ENCODE peak calls at places on chromosome 16, in four cellular contexts. One of them, this sample, is unnamed.

GRCh38 chr16:69396187-69397061 is 10.6 kb upstream of the TERF2 start:
- DNase-seq in SK-N-SH: peak; percentile 68
- DNase-seq in HEK293T: peak; percentile 68
- DNase-seq in K562: peak; percentile 65
- DNase-seq in this sample: peak; percentile 99

GRCh38 chr16:87765473-87765775 is 362 bp downstream of the KLHDC4 start:
- DNase-seq in HEK293T: peak; percentile 37
- DNase-seq in SK-N-SH: peak; percentile 62
- DNase-seq in K562: peak; percentile 80
- DNase-seq in this sample: no peak

GRCh38 chr16:11800385-11800718 is 3.3 kb upstream of the ZC3H7A start:
- DNase-seq in SK-N-SH: no peak
- DNase-seq in HEK293T: no peak
- DNase-seq in K562: no peak
- DNase-seq in this sample: no peak

GRCh38 chr16:31710134-31710533 is 163.5 kb upstream of the ZNF267 start:
- DNase-seq in HEK293T: no peak
- DNase-seq in K562: no peak
- DNase-seq in SK-N-SH: no peak
- DNase-seq in this sample: no peak

GRCh38 chr16:70608516-70608915 is 37.8 kb upstream of the IL34 start:
- DNase-seq in K562: peak; percentile 13
- DNase-seq in SK-N-SH: no peak
- DNase-seq in HEK293T: no peak
- DNase-seq in this sample: no peak

GRCh38 chr16:17138801-17139200 is 332.0 kb downstream of the XYLT1 start:
- DNase-seq in K562: peak; percentile 65
- DNase-seq in HEK293T: peak; percentile 35
- DNase-seq in SK-N-SH: no peak
- DNase-seq in this sample: no peak

GRCh38 chr16:48287239-48287638 is 39.9 kb upstream of the ABCC11 start:
- DNase-seq in HEK293T: no peak
- DNase-seq in K562: no peak
- DNase-seq in SK-N-SH: no peak
- DNase-seq in this sample: no peak

GRCh38 chr16:86854058-86854621 is 275.8 kb downstream of the FOXL1 start:
- DNase-seq in K562: no peak
- DNase-seq in SK-N-SH: no peak
- DNase-seq in HEK293T: no peak
- DNase-seq in this sample: no peak

GRCh38 chr16:56279132-56279531 is 87.8 kb downstream of the GNAO1 start:
- DNase-seq in K562: no peak
- DNase-seq in HEK293T: no peak
- DNase-seq in SK-N-SH: no peak
- DNase-seq in this sample: no peak

GRCh38 chr16:26198221-26198620 is 506.5 kb downstream of the HS3ST4 start:
- DNase-seq in K562: no peak
- DNase-seq in HEK293T: no peak
- DNase-seq in SK-N-SH: no peak
- DNase-seq in this sample: no peak

GRCh38 chr16:48098472-48098871 is 57.3 kb downstream of the ABCC12 start:
- DNase-seq in HEK293T: no peak
- DNase-seq in K562: no peak
- DNase-seq in SK-N-SH: no peak
- DNase-seq in this sample: no peak

GRCh38 chr16:3101018-3101840 is 2.1 kb upstream of the ZSCAN10 start:
- DNase-seq in SK-N-SH: peak; percentile 70
- DNase-seq in HEK293T: peak; percentile 61
- DNase-seq in K562: peak; percentile 44
- DNase-seq in this sample: peak; percentile 65

GRCh38 chr16:83315271-83315670 is 492.5 kb upstream of the HSBP1 start:
- DNase-seq in HEK293T: no peak
- DNase-seq in K562: no peak
- DNase-seq in SK-N-SH: no peak
- DNase-seq in this sample: no peak

GRCh38 chr16:86072328-86073102 is 173.6 kb downstream of the IRF8 start:
- DNase-seq in HEK293T: peak; percentile 72
- DNase-seq in K562: peak; percentile 75
- DNase-seq in SK-N-SH: peak; percentile 72
- DNase-seq in this sample: peak; percentile 41

GRCh38 chr16:86462334-86463084 is 47.8 kb upstream of the FOXF1 start:
- DNase-seq in HEK293T: no peak
- DNase-seq in K562: no peak
- DNase-seq in SK-N-SH: no peak
- DNase-seq in this sample: no peak

GRCh38 chr16:86083382-86084002 is 184.5 kb downstream of the IRF8 start:
- DNase-seq in SK-N-SH: no peak
- DNase-seq in HEK293T: no peak
- DNase-seq in K562: no peak
- DNase-seq in this sample: no peak

GRCh38 chr16:3578610-3579551 is 1.7 kb upstream of the NLRC3 start:
- DNase-seq in SK-N-SH: no peak
- DNase-seq in K562: peak; percentile 73
- DNase-seq in HEK293T: no peak
- DNase-seq in this sample: no peak

GRCh38 chr16:66207139-66207863 is 159.2 kb upstream of the CDH5 start:
- DNase-seq in HEK293T: no peak
- DNase-seq in K562: no peak
- DNase-seq in SK-N-SH: no peak
- DNase-seq in this sample: no peak

GRCh38 chr16:83813818-83814653 is 6.3 kb downstream of the HSBP1 start:
- DNase-seq in K562: no peak
- DNase-seq in SK-N-SH: no peak
- DNase-seq in HEK293T: no peak
- DNase-seq in this sample: peak; percentile 73

GRCh38 chr16:56525154-56525720 is 5.4 kb upstream of the BBS2 start:
- DNase-seq in HEK293T: no peak
- DNase-seq in K562: no peak
- DNase-seq in SK-N-SH: peak; percentile 36
- DNase-seq in this sample: no peak

GRCh38 chr16:4360538-4361021 is 9.5 kb upstream of the PAM16 start:
- DNase-seq in K562: peak; percentile 79
- DNase-seq in HEK293T: no peak
- DNase-seq in SK-N-SH: peak; percentile 81
- DNase-seq in this sample: no peak

GRCh38 chr16:83967091-83967490 is 953 bp upstream of the NECAB2 start:
- DNase-seq in HEK293T: no peak
- DNase-seq in SK-N-SH: no peak
- DNase-seq in K562: no peak
- DNase-seq in this sample: no peak

GRCh38 chr16:75065149-75065807 is 51.3 kb downstream of the LDHD start:
- DNase-seq in K562: peak; percentile 51
- DNase-seq in HEK293T: no peak
- DNase-seq in SK-N-SH: no peak
- DNase-seq in this sample: no peak

GRCh38 chr16:75068632-75069031 is 47.9 kb downstream of the LDHD start:
- DNase-seq in K562: no peak
- DNase-seq in HEK293T: no peak
- DNase-seq in SK-N-SH: no peak
- DNase-seq in this sample: no peak

GRCh38 chr16:75068075-75068474 is 48.5 kb downstream of the LDHD start:
- DNase-seq in K562: no peak
- DNase-seq in HEK293T: no peak
- DNase-seq in SK-N-SH: no peak
- DNase-seq in this sample: no peak

GRCh38 chr16:75065808-75066149 is 50.8 kb downstream of the LDHD start:
- DNase-seq in HEK293T: no peak
- DNase-seq in SK-N-SH: no peak
- DNase-seq in K562: no peak
- DNase-seq in this sample: no peak

DNA sequence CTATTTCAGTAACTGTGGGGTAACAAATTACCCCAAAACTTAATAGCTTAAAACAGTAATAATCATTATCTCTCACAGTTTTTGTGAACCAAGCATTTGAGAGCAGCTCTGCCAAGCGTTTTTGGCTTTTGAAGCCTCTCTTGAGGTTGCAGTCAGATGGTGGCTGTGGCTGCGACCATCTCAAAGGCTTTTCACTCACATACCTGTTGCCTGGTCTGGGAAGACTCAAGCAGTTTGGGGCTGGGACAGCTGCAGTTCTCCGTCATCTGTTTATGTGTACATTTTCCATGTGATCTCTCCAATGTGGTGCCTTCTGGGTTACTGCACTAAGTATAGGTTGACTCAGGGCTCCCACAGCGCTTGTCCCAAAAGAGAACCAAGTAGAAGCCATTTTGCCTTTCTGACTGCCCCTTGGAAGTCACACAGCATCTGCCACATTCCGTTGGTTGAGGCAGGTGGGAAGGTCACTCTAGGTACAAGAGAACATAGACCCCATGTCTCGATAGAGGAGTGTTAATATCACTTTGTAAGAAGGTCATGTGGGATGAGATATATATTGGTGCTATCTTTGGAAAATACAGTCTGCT is 49.6 kb downstream of the LDHD start:
- DNase-seq in K562: no peak
- DNase-seq in SK-N-SH: no peak
- DNase-seq in HEK293T: no peak
- DNase-seq in this sample: no peak
- TF ChIP-seq FOXM1 in K562: no peak
- TF ChIP-seq FOXM1 in SK-N-SH: no peak
- TF ChIP-seq FOXM1 in HEK293T: no peak
- TF ChIP-seq FOXM1 in this sample: no peak

GRCh38 chr16:10744370-10745030 is 858 bp downstream of the NUBP1 start:
- DNase-seq in HEK293T: peak; percentile 12
- DNase-seq in SK-N-SH: peak; percentile 27
- DNase-seq in K562: no peak
- DNase-seq in this sample: no peak
- TF ChIP-seq FOXM1 in HEK293T: no peak
- TF ChIP-seq FOXM1 in SK-N-SH: no peak
- TF ChIP-seq FOXM1 in K562: no peak
- TF ChIP-seq FOXM1 in this sample: no peak

GRCh38 chr16:53052519-53053501 is at the start of gene CHD9NB:
- DNase-seq in SK-N-SH: peak; percentile 26
- DNase-seq in HEK293T: no peak
- DNase-seq in K562: no peak
- DNase-seq in this sample: peak; percentile 89
- TF ChIP-seq FOXM1 in SK-N-SH: no peak
- TF ChIP-seq FOXM1 in HEK293T: no peak
- TF ChIP-seq FOXM1 in K562: no peak
- TF ChIP-seq FOXM1 in this sample: no peak

GRCh38 chr16:1968146-1968953 is 1.7 kb downstream of the RNF151 start:
- DNase-seq in HEK293T: no peak
- DNase-seq in K562: no peak
- DNase-seq in SK-N-SH: no peak
- DNase-seq in this sample: no peak
- TF ChIP-seq FOXM1 in HEK293T: no peak
- TF ChIP-seq FOXM1 in K562: no peak
- TF ChIP-seq FOXM1 in SK-N-SH: no peak
- TF ChIP-seq FOXM1 in this sample: no peak

GRCh38 chr16:23836404-23837291 is 865 bp downstream of the PRKCB start:
- DNase-seq in HEK293T: peak; percentile 21
- DNase-seq in SK-N-SH: peak; percentile 55
- DNase-seq in K562: peak; percentile 72
- DNase-seq in this sample: no peak
- TF ChIP-seq FOXM1 in HEK293T: no peak
- TF ChIP-seq FOXM1 in SK-N-SH: no peak
- TF ChIP-seq FOXM1 in K562: no peak
- TF ChIP-seq FOXM1 in this sample: no peak

GRCh38 chr16:28195859-28196258 is 15.9 kb downstream of the XPO6 start:
- DNase-seq in K562: no peak
- DNase-seq in HEK293T: no peak
- DNase-seq in SK-N-SH: no peak
- DNase-seq in this sample: no peak

GRCh38 chr16:28196331-28196987 is 15.3 kb downstream of the XPO6 start:
- DNase-seq in SK-N-SH: no peak
- DNase-seq in HEK293T: no peak
- DNase-seq in K562: no peak
- DNase-seq in this sample: no peak

GRCh38 chr16:28192811-28193529 is 18.8 kb downstream of the XPO6 start:
- DNase-seq in K562: no peak
- DNase-seq in HEK293T: no peak
- DNase-seq in SK-N-SH: no peak
- DNase-seq in this sample: no peak

GRCh38 chr16:28191364-28191985 is 20.3 kb downstream of the XPO6 start:
- DNase-seq in SK-N-SH: no peak
- DNase-seq in HEK293T: no peak
- DNase-seq in K562: no peak
- DNase-seq in this sample: no peak

GRCh38 chr16:28193530-28194423 is 18.0 kb downstream of the XPO6 start:
- DNase-seq in HEK293T: no peak
- DNase-seq in K562: no peak
- DNase-seq in SK-N-SH: no peak
- DNase-seq in this sample: no peak
- TF ChIP-seq FOXM1 in HEK293T: no peak
- TF ChIP-seq FOXM1 in K562: no peak
- TF ChIP-seq FOXM1 in SK-N-SH: no peak
- TF ChIP-seq FOXM1 in this sample: no peak

DNA sequence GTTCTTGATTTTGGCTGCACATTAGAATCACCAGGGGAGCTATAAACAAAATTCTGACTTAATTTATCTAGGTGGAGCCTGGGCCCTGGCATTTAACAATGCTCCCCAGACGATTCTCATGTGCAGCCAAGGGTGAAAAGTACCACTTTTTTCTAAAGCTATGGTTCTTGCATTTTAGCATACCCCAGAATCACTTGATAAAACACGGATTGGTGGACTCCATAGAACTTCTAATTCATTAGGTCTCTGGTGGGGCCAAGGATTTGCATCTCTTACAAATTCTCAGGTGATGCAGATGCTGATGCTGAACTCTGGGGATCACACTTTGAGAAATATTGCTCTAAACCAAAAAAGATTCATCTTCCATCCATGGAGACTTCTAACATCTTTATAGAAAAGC is 74.5 kb downstream of the RPGRIP1L start:
- DNase-seq in K562: no peak
- DNase-seq in HEK293T: no peak
- DNase-seq in SK-N-SH: no peak
- DNase-seq in this sample: no peak
- TF ChIP-seq FOXM1 in K562: no peak
- TF ChIP-seq FOXM1 in HEK293T: no peak
- TF ChIP-seq FOXM1 in SK-N-SH: no peak
- TF ChIP-seq FOXM1 in this sample: no peak